ENCODE peak calls at places on chromosome 10, in five cellular contexts. One of them, this sample, is unnamed.

GRCh38 chr10:48684792-48685651 is at the start of gene WDFY4:
- DNase-seq in colonic mucosa: no peak
- DNase-seq in CD4-positive, CD25-positive, alpha-beta regulatory T cell: no peak
- DNase-seq in adrenal gland: peak; percentile 36
- DNase-seq in spleen: peak; percentile 88
- DNase-seq in this sample: peak; percentile 40

GRCh38 chr10:116038259-116038658 is 234.7 kb downstream of the GFRA1 start:
- DNase-seq in adrenal gland: peak; percentile 58
- DNase-seq in colonic mucosa: peak; percentile 32
- DNase-seq in spleen: no peak
- DNase-seq in CD4-positive, CD25-positive, alpha-beta regulatory T cell: no peak
- DNase-seq in this sample: peak; percentile 20

GRCh38 chr10:4051011-4051407 is 266.0 kb upstream of the KLF6 start:
- DNase-seq in adrenal gland: peak; percentile 35
- DNase-seq in colonic mucosa: no peak
- DNase-seq in spleen: no peak
- DNase-seq in CD4-positive, CD25-positive, alpha-beta regulatory T cell: no peak
- DNase-seq in this sample: no peak

GRCh38 chr10:126080303-126080825 is 184.0 kb downstream of the FANK1 start:
- DNase-seq in colonic mucosa: no peak
- DNase-seq in CD4-positive, CD25-positive, alpha-beta regulatory T cell: no peak
- DNase-seq in adrenal gland: no peak
- DNase-seq in spleen: no peak
- DNase-seq in this sample: no peak

GRCh38 chr10:88428442-88428841 is 154.7 kb downstream of the RNLS start:
- DNase-seq in colonic mucosa: no peak
- DNase-seq in spleen: no peak
- DNase-seq in adrenal gland: no peak
- DNase-seq in CD4-positive, CD25-positive, alpha-beta regulatory T cell: no peak
- DNase-seq in this sample: no peak

GRCh38 chr10:59177031-59177861 is 803 bp downstream of the PHYHIPL start:
- DNase-seq in CD4-positive, CD25-positive, alpha-beta regulatory T cell: no peak
- DNase-seq in spleen: peak; percentile 53
- DNase-seq in adrenal gland: peak; percentile 66
- DNase-seq in colonic mucosa: peak; percentile 22
- DNase-seq in this sample: no peak

GRCh38 chr10:99926925-99927718 is 82.6 kb downstream of the DNMBP start:
- DNase-seq in spleen: no peak
- DNase-seq in CD4-positive, CD25-positive, alpha-beta regulatory T cell: no peak
- DNase-seq in adrenal gland: peak; percentile 34
- DNase-seq in colonic mucosa: peak; percentile 86
- DNase-seq in this sample: peak; percentile 76

GRCh38 chr10:29828978-29829377 is 194.2 kb upstream of the SVIL start:
- DNase-seq in CD4-positive, CD25-positive, alpha-beta regulatory T cell: no peak
- DNase-seq in spleen: no peak
- DNase-seq in adrenal gland: no peak
- DNase-seq in colonic mucosa: no peak
- DNase-seq in this sample: no peak

GRCh38 chr10:75483188-75483587 is 51.8 kb downstream of the LRMDA start:
- DNase-seq in adrenal gland: no peak
- DNase-seq in colonic mucosa: no peak
- DNase-seq in CD4-positive, CD25-positive, alpha-beta regulatory T cell: no peak
- DNase-seq in spleen: no peak
- DNase-seq in this sample: no peak

GRCh38 chr10:64023926-64024465 is 502.8 kb downstream of the REEP3 start:
- DNase-seq in adrenal gland: no peak
- DNase-seq in spleen: no peak
- DNase-seq in CD4-positive, CD25-positive, alpha-beta regulatory T cell: no peak
- DNase-seq in colonic mucosa: no peak
- DNase-seq in this sample: no peak

GRCh38 chr10:88946965-88947590 is 5.5 kb downstream of the ACTA2 start:
- DNase-seq in CD4-positive, CD25-positive, alpha-beta regulatory T cell: no peak
- DNase-seq in adrenal gland: no peak
- DNase-seq in colonic mucosa: no peak
- DNase-seq in spleen: no peak
- DNase-seq in this sample: no peak

GRCh38 chr10:75717126-75717916 is 285.9 kb downstream of the LRMDA start:
- DNase-seq in adrenal gland: no peak
- DNase-seq in CD4-positive, CD25-positive, alpha-beta regulatory T cell: no peak
- DNase-seq in colonic mucosa: no peak
- DNase-seq in spleen: no peak
- DNase-seq in this sample: no peak

GRCh38 chr10:5888843-5889623 is 660 bp downstream of the ANKRD16 start:
- DNase-seq in adrenal gland: peak; percentile 38
- DNase-seq in spleen: peak; percentile 91
- DNase-seq in CD4-positive, CD25-positive, alpha-beta regulatory T cell: peak; percentile 46
- DNase-seq in colonic mucosa: peak; percentile 37
- DNase-seq in this sample: peak; percentile 51

GRCh38 chr10:120607710-120608703 is 151.0 kb downstream of the PLPP4 start:
- DNase-seq in colonic mucosa: no peak
- DNase-seq in adrenal gland: no peak
- DNase-seq in spleen: no peak
- DNase-seq in CD4-positive, CD25-positive, alpha-beta regulatory T cell: no peak
- DNase-seq in this sample: no peak

GRCh38 chr10:103736044-103736443 is 119.3 kb downstream of the SH3PXD2A start:
- DNase-seq in spleen: no peak
- DNase-seq in CD4-positive, CD25-positive, alpha-beta regulatory T cell: no peak
- DNase-seq in colonic mucosa: no peak
- DNase-seq in adrenal gland: no peak
- DNase-seq in this sample: no peak
- H3K27ac ChIP-seq in spleen: peak overlapping the region; percentile 11
- H3K27ac ChIP-seq in CD4-positive, CD25-positive, alpha-beta regulatory T cell: no peak overlapping the region
- H3K27ac ChIP-seq in colonic mucosa: no peak overlapping the region
- H3K27ac ChIP-seq in adrenal gland: no peak overlapping the region
- H3K27ac ChIP-seq in this sample: no peak overlapping the region

DNA sequence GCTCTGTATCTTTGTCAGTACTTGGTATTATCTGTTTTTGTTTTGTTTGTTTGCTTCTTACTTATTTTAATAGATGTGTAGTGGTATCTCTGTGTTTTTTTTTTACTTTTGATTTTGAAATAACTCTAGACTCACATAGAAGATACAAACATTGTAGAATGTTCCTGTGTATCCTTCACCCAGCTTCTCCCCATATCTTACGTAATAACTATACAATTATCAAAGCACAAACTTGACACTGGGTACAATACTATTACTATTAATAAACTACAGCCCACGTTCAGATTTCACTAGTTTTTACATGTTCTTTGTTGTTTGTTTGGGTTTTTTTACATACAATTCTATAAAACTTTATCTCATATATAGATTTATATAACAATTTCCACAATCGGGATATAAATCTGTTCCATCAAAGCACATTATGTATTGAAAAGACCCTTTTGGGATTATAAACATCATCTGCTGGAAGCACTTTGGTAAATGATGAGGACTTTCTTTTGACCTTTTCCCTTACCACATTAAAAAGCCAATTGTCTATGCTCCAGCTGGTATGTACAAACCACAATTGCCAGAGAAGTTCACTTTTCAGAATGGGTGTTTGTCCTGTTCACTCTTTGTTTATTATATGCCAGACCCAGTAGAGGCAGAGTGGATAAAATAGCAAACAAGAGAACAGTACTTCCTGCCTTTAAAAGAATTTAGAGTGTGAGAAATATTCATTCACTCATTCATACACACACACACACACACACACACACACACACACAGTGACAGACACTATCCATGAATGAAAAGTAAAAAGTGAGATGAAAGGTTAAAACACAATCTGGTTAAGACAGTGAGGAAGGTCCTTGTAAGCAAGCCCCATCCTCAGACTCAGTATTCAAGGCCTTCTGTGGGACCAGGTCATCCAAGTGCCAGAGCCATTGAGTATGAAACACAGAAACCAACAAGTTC is 113.0 kb downstream of the SGMS1 start:
- DNase-seq in CD4-positive, CD25-positive, alpha-beta regulatory T cell: no peak
- DNase-seq in colonic mucosa: no peak
- DNase-seq in adrenal gland: no peak
- DNase-seq in spleen: no peak
- DNase-seq in this sample: no peak
- H3K27ac ChIP-seq in CD4-positive, CD25-positive, alpha-beta regulatory T cell: peak overlapping the region; percentile 68
- H3K27ac ChIP-seq in colonic mucosa: no peak overlapping the region
- H3K27ac ChIP-seq in adrenal gland: peak overlapping the region; percentile 72
- H3K27ac ChIP-seq in spleen: no peak overlapping the region
- H3K27ac ChIP-seq in this sample: no peak overlapping the region

GRCh38 chr10:30990971-30991646 is 40.6 kb downstream of the ZNF438 start:
- DNase-seq in spleen: no peak
- DNase-seq in colonic mucosa: no peak
- DNase-seq in CD4-positive, CD25-positive, alpha-beta regulatory T cell: no peak
- DNase-seq in adrenal gland: no peak
- DNase-seq in this sample: no peak
- H3K27ac ChIP-seq in spleen: peak overlapping the region; percentile 54
- H3K27ac ChIP-seq in colonic mucosa: no peak overlapping the region
- H3K27ac ChIP-seq in CD4-positive, CD25-positive, alpha-beta regulatory T cell: no peak overlapping the region
- H3K27ac ChIP-seq in adrenal gland: no peak overlapping the region
- H3K27ac ChIP-seq in this sample: no peak overlapping the region

DNA sequence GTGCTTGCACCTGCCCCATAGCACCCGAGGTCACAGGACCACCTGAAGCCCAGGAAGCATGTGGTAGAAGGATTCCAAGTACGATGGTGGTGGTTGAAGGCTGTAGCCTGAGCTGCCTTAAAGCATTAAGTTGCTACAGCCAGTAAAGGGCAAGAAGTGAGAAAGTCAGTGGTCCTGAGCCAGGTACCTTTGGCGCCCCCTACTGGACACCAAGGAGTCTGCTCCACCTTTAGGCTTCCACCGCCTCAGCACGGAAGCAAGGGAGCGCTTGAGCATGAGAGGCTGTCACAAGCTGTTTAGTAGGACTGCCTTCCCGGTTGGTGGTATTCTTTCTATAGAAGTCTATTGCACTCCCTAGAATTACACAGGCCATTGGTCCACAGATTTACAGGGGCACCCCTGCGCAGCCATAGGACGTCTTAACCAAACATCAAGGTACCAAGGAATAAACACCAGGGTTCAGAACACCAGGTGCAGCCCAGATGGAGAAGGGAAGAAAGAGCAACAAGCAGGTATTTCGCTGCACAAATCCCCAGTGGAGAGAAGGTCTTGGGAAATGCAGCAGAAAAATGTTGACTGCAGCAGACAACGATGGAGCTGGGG is 2.2 kb downstream of the CRTAC1 start:
- DNase-seq in adrenal gland: peak; percentile 56
- DNase-seq in colonic mucosa: peak; percentile 61
- DNase-seq in spleen: no peak
- DNase-seq in CD4-positive, CD25-positive, alpha-beta regulatory T cell: peak; percentile 45
- DNase-seq in this sample: peak; percentile 57
- H3K27ac ChIP-seq in adrenal gland: no peak overlapping the region
- H3K27ac ChIP-seq in colonic mucosa: no peak overlapping the region
- H3K27ac ChIP-seq in spleen: no peak overlapping the region
- H3K27ac ChIP-seq in CD4-positive, CD25-positive, alpha-beta regulatory T cell: no peak overlapping the region
- H3K27ac ChIP-seq in this sample: no peak overlapping the region

DNA sequence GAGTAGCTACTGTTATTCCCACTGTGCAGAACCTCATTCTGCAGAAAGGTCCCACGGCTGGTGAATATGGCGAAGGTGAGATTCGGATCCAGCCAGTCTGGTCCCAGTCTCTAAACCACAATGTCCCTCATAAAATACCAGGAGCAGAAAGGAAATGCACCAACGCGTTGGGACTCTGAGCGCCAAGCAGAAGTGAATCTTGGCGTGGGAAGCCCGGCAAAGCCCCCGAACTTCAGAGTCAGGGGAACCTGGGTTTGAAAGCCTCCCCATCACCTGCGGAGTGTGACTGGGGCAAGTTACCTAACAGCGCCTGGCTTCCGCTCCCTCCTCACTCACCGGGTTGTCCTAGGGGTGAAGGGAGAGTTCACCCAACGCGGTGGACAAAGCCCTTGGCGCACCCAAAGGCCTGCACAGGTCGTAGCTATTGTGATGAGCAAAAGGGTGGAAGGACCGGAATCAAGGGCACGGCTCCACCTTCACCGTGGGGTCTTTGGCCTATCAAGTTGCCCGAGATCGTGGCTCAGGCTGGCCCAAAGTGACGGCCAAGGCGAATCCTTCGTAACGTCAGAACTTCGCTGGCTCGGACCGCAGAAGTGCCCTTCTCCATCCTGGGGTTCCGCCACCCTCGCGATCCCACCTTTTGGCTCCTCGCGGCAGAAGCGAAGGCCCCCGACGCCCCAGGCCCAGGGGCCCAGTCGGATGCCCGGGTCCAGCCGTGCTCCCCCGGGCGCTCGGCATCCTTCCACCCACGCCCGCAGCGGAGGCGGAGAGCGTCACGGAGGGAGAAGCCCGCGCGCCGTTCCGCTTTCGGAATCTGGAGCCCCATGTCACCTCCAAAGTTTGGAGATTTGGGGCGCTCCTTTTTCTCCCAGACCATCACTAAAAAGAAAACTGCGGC is 811 bp downstream of the RGS10 start:
- DNase-seq in adrenal gland: no peak
- DNase-seq in colonic mucosa: no peak
- DNase-seq in CD4-positive, CD25-positive, alpha-beta regulatory T cell: peak; percentile 47
- DNase-seq in spleen: peak; percentile 87
- DNase-seq in this sample: peak; percentile 28
- H3K27ac ChIP-seq in adrenal gland: peak overlapping the region; percentile 63
- H3K27ac ChIP-seq in colonic mucosa: peak overlapping the region; percentile 90
- H3K27ac ChIP-seq in CD4-positive, CD25-positive, alpha-beta regulatory T cell: peak overlapping the region; percentile 74
- H3K27ac ChIP-seq in spleen: peak overlapping the region; percentile 84
- H3K27ac ChIP-seq in this sample: peak overlapping the region; percentile 93

GRCh38 chr10:62083868-62084267 is 182.4 kb downstream of the ARID5B start:
- DNase-seq in spleen: no peak
- DNase-seq in CD4-positive, CD25-positive, alpha-beta regulatory T cell: no peak
- DNase-seq in colonic mucosa: peak; percentile 38
- DNase-seq in adrenal gland: peak; percentile 33
- DNase-seq in this sample: peak; percentile 42
- H3K27ac ChIP-seq in spleen: peak overlapping the region; percentile 89
- H3K27ac ChIP-seq in CD4-positive, CD25-positive, alpha-beta regulatory T cell: peak overlapping the region; percentile 89
- H3K27ac ChIP-seq in colonic mucosa: peak overlapping the region; percentile 72
- H3K27ac ChIP-seq in adrenal gland: peak overlapping the region; percentile 67
- H3K27ac ChIP-seq in this sample: peak overlapping the region; percentile 84

GRCh38 chr10:133087679-133088523 is at the start of gene ADGRA1:
- DNase-seq in adrenal gland: no peak
- DNase-seq in CD4-positive, CD25-positive, alpha-beta regulatory T cell: no peak
- DNase-seq in spleen: no peak
- DNase-seq in colonic mucosa: no peak
- DNase-seq in this sample: no peak
- H3K27ac ChIP-seq in adrenal gland: peak within 1 kb of the TSS; percentile 59
- H3K27ac ChIP-seq in CD4-positive, CD25-positive, alpha-beta regulatory T cell: no peak within 1 kb of the TSS
- H3K27ac ChIP-seq in spleen: no peak within 1 kb of the TSS
- H3K27ac ChIP-seq in colonic mucosa: no peak within 1 kb of the TSS
- H3K27ac ChIP-seq in this sample: no peak within 1 kb of the TSS